ENCODE peak calls at places on chromosomes 13 and 19, in nine cellular contexts. C is vagina, K is HepG2, V is suprapubic skin, Y is HCT116, E is endothelial cell of umbilical vein, I is sigmoid colon, Z is stomach, M is spleen. Q is an unnamed sample.

GRCh38 chr13:56700324-56700723 is 440.4 kb upstream of the PRR20A start:
- DNase-seq in C (no peak), E (no peak), I (no peak), V (no peak), Y (no peak), M (no peak), K (no peak), Z (no peak), Q (no peak)

GRCh38 chr13:91571681-91572080 is 173.3 kb downstream of the GPC5 start:
- DNase-seq in E (no peak), C (no peak), K (no peak), Z (no peak), M (no peak), V (no peak), Y (no peak), I (no peak), Q (no peak)

GRCh38 chr19:7742575-7742974 is 4.8 kb downstream of the CD209 start:
- DNase-seq in E (no peak), V (no peak), M (peak; percentile 11), Z (no peak), Y (no peak), I (peak; percentile 14), C (no peak), K (no peak), Q (no peak)

GRCh38 chr19:35156673-35157014 is 2.1 kb downstream of the FXYD5 start:
- DNase-seq in E (no peak), Z (no peak), C (no peak), K (no peak), Y (no peak), M (no peak), I (no peak), V (no peak), Q (no peak)

GRCh38 chr13:21034602-21035190 is 26.7 kb downstream of the LATS2 start:
- DNase-seq in C (no peak), Y (no peak), V (no peak), I (peak; percentile 70), Z (no peak), M (no peak), K (no peak), E (peak; percentile 71), Q (no peak)

GRCh38 chr13:29472317-29472961 is 123.0 kb downstream of the SLC7A1 start:
- DNase-seq in C (no peak), Z (peak; percentile 47), Y (peak; percentile 63), K (peak; percentile 59), E (peak; percentile 57), I (no peak), M (no peak), V (no peak), Q (peak; percentile 22)

GRCh38 chr19:38852231-38853044 is 2.7 kb upstream of the HNRNPL start:
- DNase-seq in V (peak; percentile 86), C (peak; percentile 96), M (peak; percentile 93), I (peak; percentile 85), Z (peak; percentile 56), Y (no peak), E (peak; percentile 51), K (no peak), Q (peak; percentile 44)

GRCh38 chr13:70544706-70545105 is 436.5 kb upstream of the KLHL1 start:
- DNase-seq in E (no peak), C (no peak), Z (no peak), K (no peak), I (no peak), Y (no peak), M (no peak), V (no peak), Q (no peak)

GRCh38 chr19:7869910-7870511 is 4.2 kb downstream of the PRR36 start:
- DNase-seq in V (no peak), Y (peak; percentile 79), C (no peak), K (peak; percentile 87), I (no peak), Z (peak; percentile 68), M (peak; percentile 82), E (peak; percentile 33), Q (no peak)

GRCh38 chr19:42295831-42296525 is 6.0 kb upstream of the PRR19 start:
- DNase-seq in I (peak; percentile 89), V (peak; percentile 93), Z (peak; percentile 87), C (no peak), Y (peak; percentile 61), K (peak; percentile 74), M (peak; percentile 95), E (peak; percentile 72), Q (peak; percentile 80)

GRCh38 chr13:95833713-95834112 is 156.8 kb downstream of the DNAJC3 start:
- DNase-seq in I (no peak), Y (no peak), V (no peak), Z (no peak), K (no peak), M (no peak), E (peak; percentile 82), C (no peak), Q (no peak)

GRCh38 chr19:7348587-7349230 is at the start of gene ARHGEF18:
- DNase-seq in C (no peak), M (peak; percentile 94), Y (no peak), E (no peak), K (no peak), V (no peak), I (peak; percentile 61), Z (no peak), Q (no peak)

GRCh38 chr13:86986448-86986847 is 684.7 kb upstream of the SLITRK5 start:
- DNase-seq in I (no peak), Z (no peak), Y (no peak), V (no peak), M (no peak), E (no peak), C (no peak), K (peak; percentile 52), Q (no peak)

GRCh38 chr13:76852991-76853390 is 33.2 kb downstream of the KCTD12 start:
- DNase-seq in E (peak; percentile 89), C (no peak), V (no peak), Z (no peak), I (no peak), Y (no peak), M (no peak), K (no peak), Q (no peak)

GRCh38 chr19:940591-941291 is 14.9 kb downstream of the ARID3A start:
- DNase-seq in I (peak; percentile 87), C (no peak), K (no peak), E (peak; percentile 69), V (peak; percentile 89), Z (peak; percentile 92), M (peak; percentile 91), Y (no peak), Q (peak; percentile 54)

GRCh38 chr19:45173816-45174215 is 4.2 kb downstream of the TRAPPC6A start:
- DNase-seq in C (no peak), K (no peak), M (no peak), Y (no peak), I (no peak), V (no peak), E (no peak), Z (no peak), Q (no peak)

DNA sequence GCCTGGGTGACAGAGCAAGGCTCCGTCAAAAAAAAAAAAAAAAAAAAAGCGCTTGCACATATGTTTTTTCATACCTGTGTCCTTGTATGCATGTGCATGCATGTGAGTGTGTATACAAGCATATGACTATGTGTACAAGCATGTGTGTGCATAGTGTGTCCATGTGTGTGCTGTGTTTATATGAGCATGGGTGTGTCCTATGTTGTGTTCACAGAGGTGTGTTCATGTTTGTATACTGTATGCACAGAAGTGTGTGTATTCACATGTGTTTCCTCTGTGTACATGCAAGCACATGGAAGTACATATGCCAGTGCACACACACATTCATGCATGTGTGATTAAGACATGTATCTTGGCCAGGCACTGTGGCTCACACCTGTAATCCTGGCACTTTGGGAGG is 17.1 kb downstream of the MYO9B start:
- DNase-seq in K (no peak), V (no peak), C (no peak), Y (no peak), M (no peak), Z (no peak), I (no peak), E (no peak), Q (no peak)
- H3K27ac ChIP-seq in K (no peak overlapping the region), V (no peak overlapping the region), C (no peak overlapping the region), Y (no peak overlapping the region), M (no peak overlapping the region), Z (no peak overlapping the region), I (peak overlapping the region; percentile 94), E (no peak overlapping the region), Q (no peak overlapping the region)

GRCh38 chr19:2055871-2056809 is 5.1 kb upstream of the MKNK2 start:
- DNase-seq in M (peak; percentile 86), I (peak; percentile 92), Y (peak; percentile 53), C (no peak), E (peak; percentile 56), V (no peak), K (no peak), Z (no peak), Q (peak; percentile 62)
- TF ChIP-seq POLR2AphosphoS5 in M (peak; percentile 72), I (peak; percentile 73), Y (peak; percentile 77), C (no peak), E (peak; percentile 9), V (no peak), K (peak; percentile 55), Z (no peak), Q (peak; percentile 65)

DNA sequence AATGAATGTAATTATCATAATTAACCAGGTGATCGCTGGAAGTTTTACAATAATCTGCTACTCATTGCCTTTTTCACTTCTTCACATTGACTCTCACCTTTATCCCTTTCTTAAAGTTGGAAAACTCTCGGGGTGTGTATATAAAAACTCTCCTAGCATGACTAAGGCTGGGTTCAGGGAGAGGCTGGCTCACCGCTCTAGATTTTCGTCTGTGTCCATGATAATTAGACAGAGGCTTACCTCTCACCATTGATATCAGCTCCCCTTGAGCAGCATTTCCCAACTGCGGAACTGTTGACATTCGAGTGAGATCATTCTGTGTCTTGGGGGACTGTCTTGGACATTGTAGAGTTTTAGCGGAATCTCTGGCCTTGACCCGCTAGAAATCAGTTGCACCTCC is 39.4 kb downstream of the NFIX start:
- DNase-seq in Y (no peak), K (no peak), E (no peak), M (no peak), C (no peak), V (no peak), Z (no peak), I (no peak), Q (no peak)
- TF ChIP-seq POLR2A in Y (no peak), K (no peak), E (no peak), M (no peak), C (no peak), V (no peak), Z (no peak), I (no peak), Q (no peak)

GRCh38 chr19:16588089-16588823 is 16.0 kb upstream of the SLC35E1 start:
- DNase-seq in C (no peak), V (no peak), K (no peak), Y (no peak), M (peak; percentile 92), I (no peak), Z (no peak), E (peak; percentile 79), Q (peak; percentile 36)
- H3K27ac ChIP-seq in C (peak overlapping the region; percentile 28), V (peak overlapping the region; percentile 56), K (no peak overlapping the region), Y (no peak overlapping the region), M (peak overlapping the region; percentile 94), I (peak overlapping the region; percentile 72), Z (peak overlapping the region; percentile 67), E (peak overlapping the region; percentile 6), Q (peak overlapping the region; percentile 11)